ENCODE peak calls at places on chromosomes 16 and 17, in five cellular contexts. I is WTC11, Y is esophagus muscularis mucosa, X is OCI-LY7, K is ovary. V is an unnamed sample.

GRCh38 chr16:75380870-75381269 is 52.4 kb downstream of the CFDP1 start:
- DNase-seq in K (no peak), Y (no peak), X (no peak), I (no peak), V (no peak)

GRCh38 chr16:81265658-81266451 is 27.4 kb downstream of the BCO1 start:
- DNase-seq in I (no peak), X (no peak), K (peak; percentile 91), Y (no peak), V (no peak)

GRCh38 chr16:53822936-53823529 is 119.1 kb downstream of the FTO start:
- DNase-seq in X (peak; percentile 1), I (no peak), K (no peak), Y (no peak), V (no peak)

GRCh38 chr16:84686702-84687298 is 13.0 kb upstream of the USP10 start:
- DNase-seq in I (no peak), K (no peak), X (peak; percentile 16), Y (no peak), V (no peak)

GRCh38 chr17:57264776-57265175 is 8.5 kb downstream of the MSI2 start:
- DNase-seq in K (no peak), X (no peak), I (no peak), Y (no peak), V (no peak)

GRCh38 chr17:42266918-42267766 is 9.0 kb downstream of the STAT5B start:
- DNase-seq in X (no peak), Y (no peak), K (no peak), I (no peak), V (no peak)

GRCh38 chr16:78072275-78072674 is 27.2 kb upstream of the WWOX start:
- DNase-seq in I (peak; percentile 21), K (no peak), Y (no peak), X (no peak), V (no peak)

GRCh38 chr16:7946142-7946541 is 613.5 kb downstream of the RBFOX1 start:
- DNase-seq in X (no peak), I (no peak), K (no peak), Y (no peak), V (no peak)

GRCh38 chr17:74085434-74085833 is 118.0 kb upstream of the RPL38 start:
- DNase-seq in K (no peak), Y (no peak), X (peak; percentile 32), I (peak; percentile 52), V (no peak)

GRCh38 chr17:37743875-37744632 is 805 bp downstream of the HNF1B start:
- DNase-seq in Y (no peak), X (no peak), K (no peak), I (peak; percentile 54), V (no peak)

GRCh38 chr17:67520916-67521772 is 144.1 kb downstream of the PITPNC1 start:
- DNase-seq in I (no peak), Y (no peak), X (no peak), K (no peak), V (no peak)

GRCh38 chr16:57802635-57803412 is 533 bp upstream of the KIFC3 start:
- DNase-seq in X (no peak), I (peak; percentile 31), Y (no peak), K (no peak), V (no peak)

GRCh38 chr17:4540224-4541040 is 14.8 kb downstream of the MYBBP1A start:
- DNase-seq in I (peak; percentile 51), X (no peak), Y (no peak), K (no peak), V (no peak)

GRCh38 chr16:50269061-50269705 is 2.8 kb downstream of the ADCY7 start:
- DNase-seq in K (no peak), Y (no peak), I (no peak), X (no peak), V (no peak)

GRCh38 chr17:8964801-8965393 is 610 bp downstream of the PIK3R5 start:
- DNase-seq in I (no peak), X (no peak), K (no peak), Y (no peak), V (peak; percentile 81)

GRCh38 chr16:79933586-79933985 is 333.0 kb upstream of the MAF start:
- DNase-seq in X (no peak), Y (no peak), I (no peak), K (no peak), V (no peak)

GRCh38 chr17:77769762-77770161 is 188.7 kb upstream of the TNRC6C start:
- DNase-seq in K (no peak), I (no peak), X (no peak), Y (no peak), V (no peak)

GRCh38 chr16:30923554-30924085 is at the start of gene FBXL19:
- DNase-seq in X (no peak), I (peak; percentile 68), K (peak; percentile 86), Y (no peak), V (no peak)

GRCh38 chr17:17435323-17435722 is 41.5 kb upstream of the MED9 start:
- DNase-seq in I (no peak), X (no peak), K (no peak), Y (no peak), V (no peak)

GRCh38 chr16:88681709-88682451 is 4.4 kb downstream of the SNAI3 start:
- DNase-seq in I (no peak), X (peak; percentile 99), K (no peak), Y (no peak), V (no peak)

GRCh38 chr17:83015511-83015910 is 63.9 kb upstream of the METRNL start:
- DNase-seq in K (no peak), Y (peak; percentile 37), X (no peak), I (no peak), V (no peak)

GRCh38 chr17:71802663-71803062 is 318.2 kb upstream of the SOX9 start:
- DNase-seq in X (no peak), K (no peak), Y (no peak), I (no peak), V (no peak)

GRCh38 chr17:43907425-43907981 is at the start of gene MPP2:
- DNase-seq in I (peak; percentile 88), Y (peak; percentile 94), K (peak; percentile 69), X (peak; percentile 68), V (peak; percentile 90)
- TF ChIP-seq CTCF in I (no peak), Y (no peak), K (peak; percentile 24), X (no peak), V (peak; percentile 40)

DNA sequence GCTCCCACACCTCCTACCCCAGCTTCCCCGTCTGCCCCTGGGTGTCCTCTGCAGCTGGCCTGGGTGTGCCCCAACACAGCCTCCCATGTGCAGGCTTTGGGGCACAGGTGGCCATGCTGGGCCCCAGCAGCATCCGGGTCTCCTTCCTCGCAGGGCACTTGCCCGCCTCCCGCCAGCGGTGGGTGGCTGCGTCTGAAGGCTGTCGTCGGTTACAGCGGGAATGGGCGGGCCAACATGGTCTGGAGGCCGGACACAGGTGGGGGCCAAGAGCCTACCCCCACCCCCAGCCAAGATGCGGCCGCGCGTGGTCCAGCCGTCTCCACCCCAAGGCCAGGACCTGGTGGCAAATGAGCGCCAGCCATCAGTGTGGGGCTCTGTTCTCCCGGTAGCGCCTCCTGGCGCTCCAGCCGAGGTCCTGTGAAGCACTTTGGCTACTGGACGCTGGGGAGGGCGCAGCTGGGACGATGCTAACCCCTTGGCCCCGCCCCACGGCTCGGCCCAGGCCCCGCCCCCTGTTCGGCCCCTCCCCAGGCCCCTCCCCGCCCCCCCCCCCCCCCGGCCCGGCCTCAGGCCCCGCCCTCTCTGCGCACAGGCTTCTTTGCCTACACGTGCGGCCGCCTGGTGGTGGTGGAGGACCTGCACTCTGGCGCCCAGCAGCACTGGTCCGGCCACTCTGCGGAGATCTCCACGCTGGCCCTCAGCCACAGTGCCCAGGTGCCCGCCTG is 7.3 kb upstream of the RHOT2 start:
- DNase-seq in I (peak; percentile 93), Y (peak; percentile 97), K (peak; percentile 95), X (peak; percentile 91), V (no peak)
- TF ChIP-seq CTCF in I (peak; percentile 58), Y (peak; percentile 54), K (peak; percentile 35), X (peak; percentile 27), V (peak; percentile 57)

GRCh38 chr17:2937331-2938003 is 125.9 kb downstream of the OR1D5 start:
- DNase-seq in I (no peak), Y (no peak), K (no peak), X (no peak), V (no peak)
- TF ChIP-seq CTCF in I (no peak), Y (no peak), K (no peak), X (peak; percentile 52), V (peak; percentile 44)

DNA sequence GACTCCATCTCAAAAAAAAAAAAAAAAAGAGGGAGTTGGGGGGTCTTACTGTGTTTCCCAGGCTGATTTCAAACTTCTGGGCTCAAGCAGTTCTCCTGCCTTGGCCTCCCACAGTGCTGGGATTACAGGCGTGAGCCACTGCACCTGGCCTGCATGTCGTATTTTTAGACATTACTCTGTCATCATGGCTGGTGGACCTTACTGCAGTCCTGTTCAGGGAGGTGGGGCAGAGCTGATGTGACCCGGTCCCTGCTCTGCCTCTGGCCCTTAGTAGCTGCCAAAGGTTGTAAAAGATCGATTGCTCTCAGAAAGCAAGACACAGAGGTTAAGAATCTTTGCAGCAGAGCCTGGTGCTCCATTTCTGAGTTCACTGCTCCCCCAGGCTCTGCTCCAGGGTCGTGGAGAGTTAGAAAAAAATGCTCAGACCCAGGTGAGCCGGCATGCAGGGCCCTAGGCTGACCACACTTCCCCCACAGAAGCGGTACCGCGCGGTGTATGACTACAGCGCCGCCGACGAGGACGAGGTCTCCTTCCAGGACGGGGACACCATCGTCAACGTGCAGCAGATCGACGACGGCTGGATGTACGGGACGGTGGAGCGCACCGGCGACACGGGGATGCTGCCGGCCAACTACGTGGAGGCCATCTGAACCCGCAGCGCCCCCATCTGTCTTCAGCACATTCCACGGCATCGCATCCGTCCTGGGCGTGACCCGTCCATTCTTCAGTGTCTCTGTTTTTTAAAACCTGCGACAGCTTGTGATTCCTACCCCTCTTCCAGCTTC is 7.1 kb upstream of the LASP1NB start:
- DNase-seq in Y (no peak), X (no peak), I (peak; percentile 72), K (no peak), V (peak; percentile 80)
- TF ChIP-seq CTCF in Y (no peak), X (peak; percentile 31), I (peak; percentile 23), K (no peak), V (no peak)

GRCh38 chr16:17475104-17475503 is 4.3 kb upstream of the XYLT1 start:
- DNase-seq in K (no peak), I (no peak), Y (no peak), X (no peak), V (no peak)

GRCh38 chr16:17474037-17474436 is 3.3 kb upstream of the XYLT1 start:
- DNase-seq in I (no peak), K (peak; percentile 44), X (no peak), Y (no peak), V (no peak)

GRCh38 chr16:17471745-17472075 is 950 bp upstream of the XYLT1 start:
- DNase-seq in Y (no peak), K (no peak), X (no peak), I (no peak), V (no peak)

GRCh38 chr16:17476414-17477259 is 5.9 kb upstream of the XYLT1 start:
- DNase-seq in I (peak; percentile 77), Y (no peak), K (no peak), X (peak; percentile 77), V (no peak)

GRCh38 chr16:17474572-17474971 is 3.8 kb upstream of the XYLT1 start:
- DNase-seq in X (peak; percentile 41), K (no peak), I (no peak), Y (no peak), V (no peak)
- TF ChIP-seq CTCF in X (peak; percentile 63), K (no peak), I (no peak), Y (no peak), V (no peak)

GRCh38 chr16:3187798-3188674 is at the start of gene OR1F1:
- DNase-seq in K (no peak), Y (no peak), I (peak; percentile 80), X (no peak), V (no peak)
- TF ChIP-seq CTCF in K (no peak), Y (no peak), I (no peak), X (no peak), V (no peak)

GRCh38 chr16:62225675-62226074 is 189.4 kb upstream of the CDH8 start:
- DNase-seq in K (no peak), Y (no peak), X (peak; percentile 13), I (peak; percentile 94), V (no peak)
- TF ChIP-seq CTCF in K (no peak), Y (no peak), X (peak; percentile 75), I (peak; percentile 77), V (peak; percentile 49)